ENCODE peak calls at places on chromosome 9, in five cellular contexts. H, P, A, I and F are unnamed samples. For H3K27me3, the result is how much of the 10 kb centered on the place peaks cover.

GRCh38 chr9:17772223-17772622 is 193.4 kb downstream of the SH3GL2 start:
- DNase-seq in H (no peak), P (no peak), A (no peak), I (no peak), F (no peak)

GRCh38 chr9:5958273-5958672 is 57.2 kb downstream of the RANBP6 start:
- DNase-seq in H (no peak), P (no peak), A (no peak), I (no peak), F (no peak)

GRCh38 chr9:90999425-91000397 is 198.1 kb downstream of the SYK start:
- DNase-seq in H (no peak), P (peak), A (no peak), I (no peak), F (no peak)

GRCh38 chr9:121637441-121638222 is 13.8 kb upstream of the DAB2IP start:
- DNase-seq in H (no peak), P (peak), A (peak), I (no peak), F (no peak)

GRCh38 chr9:8338249-8338721 is 538.7 kb upstream of the DMAC1 start:
- DNase-seq in H (no peak), P (peak), A (peak), I (no peak), F (no peak)

GRCh38 chr9:89372230-89372816 is 54.0 kb downstream of the SECISBP2 start:
- DNase-seq in H (peak), P (no peak), A (peak), I (no peak), F (no peak)

GRCh38 chr9:117266855-117267497 is 147.9 kb downstream of the ASTN2 start:
- DNase-seq in H (no peak), P (no peak), A (no peak), I (no peak), F (no peak)

GRCh38 chr9:38619556-38620447 is 594 bp downstream of the ANKRD18A start:
- DNase-seq in H (no peak), P (no peak), A (no peak), I (peak), F (peak)

GRCh38 chr9:117291223-117291622 is 123.6 kb downstream of the ASTN2 start:
- DNase-seq in H (no peak), P (no peak), A (no peak), I (no peak), F (no peak)

GRCh38 chr9:34501889-34502425 is 20.8 kb downstream of the ENHO start:
- DNase-seq in H (no peak), P (peak), A (no peak), I (no peak), F (no peak)

GRCh38 chr9:89448381-89448780 is 49.5 kb downstream of the SEMA4D start:
- DNase-seq in H (no peak), P (no peak), A (no peak), I (no peak), F (no peak)

GRCh38 chr9:117737721-117738226 is 33.6 kb downstream of the TLR4 start:
- DNase-seq in H (no peak), P (no peak), A (no peak), I (no peak), F (no peak)

GRCh38 chr9:123772967-123773366 is 157.0 kb downstream of the DENND1A start:
- DNase-seq in H (no peak), P (no peak), A (no peak), I (no peak), F (no peak)

GRCh38 chr9:81549500-81550206 is 139.7 kb downstream of the TLE1 start:
- DNase-seq in H (no peak), P (no peak), A (no peak), I (no peak), F (no peak)

GRCh38 chr9:3525088-3525835 is 539 bp downstream of the RFX3 start:
- DNase-seq in H (no peak), P (no peak), A (no peak), I (peak), F (no peak)

GRCh38 chr9:123421801-123422455 is 65.9 kb downstream of the CRB2 start:
- DNase-seq in H (no peak), P (no peak), A (no peak), I (no peak), F (peak)

GRCh38 chr9:127880143-127880542 is 2.7 kb upstream of the AK1 start:
- DNase-seq in H (no peak), P (no peak), A (no peak), I (no peak), F (no peak)

GRCh38 chr9:109302606-109303005 is 18.3 kb downstream of the EPB41L4B start:
- DNase-seq in H (no peak), P (no peak), A (no peak), I (no peak), F (no peak)

GRCh38 chr9:1055156-1055555 is 5.0 kb downstream of the DMRT2 start:
- DNase-seq in H (no peak), P (no peak), A (no peak), I (no peak), F (no peak)

GRCh38 chr9:124297915-124298645 is 40.3 kb downstream of the NEK6 start:
- DNase-seq in H (no peak), P (no peak), A (no peak), I (no peak), F (no peak)

GRCh38 chr9:16138961-16139441 is 586.2 kb downstream of the CCDC171 start:
- DNase-seq in H (no peak), P (peak), A (peak), I (no peak), F (no peak)

GRCh38 chr9:23582836-23583235 is 243.2 kb downstream of the ELAVL2 start:
- DNase-seq in H (no peak), P (no peak), A (no peak), I (no peak), F (no peak)

GRCh38 chr9:27436234-27436633 is 87.9 kb upstream of the IFNK start:
- DNase-seq in H (no peak), P (no peak), A (no peak), I (no peak), F (peak)

GRCh38 chr9:95436416-95436815 is 80.4 kb downstream of the PTCH1 start:
- DNase-seq in H (no peak), P (no peak), A (no peak), I (no peak), F (peak)

GRCh38 chr9:129671519-129671918 is 6.1 kb downstream of the PRRX2 start:
- DNase-seq in H (no peak), P (peak), A (no peak), I (no peak), F (no peak)

GRCh38 chr9:94718936-94719335 is 7.6 kb upstream of the AOPEP start:
- DNase-seq in H (no peak), P (no peak), A (no peak), I (no peak), F (peak)

GRCh38 chr9:72351538-72352453 is 13.2 kb downstream of the ZFAND5 start:
- DNase-seq in H (no peak), P (peak), A (peak), I (no peak), F (no peak)

GRCh38 chr9:37437010-37437409 is 14.5 kb downstream of the GRHPR start:
- DNase-seq in H (no peak), P (no peak), A (no peak), I (no peak), F (no peak)

GRCh38 chr9:6667633-6668280 is 22.2 kb upstream of the GLDC start:
- DNase-seq in H (no peak), P (peak), A (peak), I (no peak), F (no peak)

GRCh38 chr9:89494199-89494598 is 3.7 kb downstream of the SEMA4D start:
- DNase-seq in H (no peak), P (no peak), A (no peak), I (no peak), F (no peak)

GRCh38 chr9:93814561-93814960 is 140.6 kb downstream of the BARX1 start:
- DNase-seq in H (no peak), P (no peak), A (no peak), I (peak), F (no peak)

GRCh38 chr9:94869415-94869838 is 142.9 kb downstream of the AOPEP start:
- DNase-seq in H (no peak), P (peak), A (peak), I (peak), F (peak)

GRCh38 chr9:6703898-6704639 is 53.7 kb upstream of the KDM4C start:
- DNase-seq in H (peak), P (peak), A (peak), I (peak), F (peak)

GRCh38 chr9:25678147-25678666 is at the start of gene TUSC1:
- DNase-seq in H (peak), P (peak), A (peak), I (peak), F (peak)

GRCh38 chr9:94101169-94101853 is 17.0 kb downstream of the PTPDC1 start:
- DNase-seq in H (no peak), P (no peak), A (no peak), I (no peak), F (no peak)

GRCh38 chr9:70525553-70525952 is 111.1 kb upstream of the KLF9 start:
- DNase-seq in H (no peak), P (peak), A (no peak), I (no peak), F (no peak)

DNA sequence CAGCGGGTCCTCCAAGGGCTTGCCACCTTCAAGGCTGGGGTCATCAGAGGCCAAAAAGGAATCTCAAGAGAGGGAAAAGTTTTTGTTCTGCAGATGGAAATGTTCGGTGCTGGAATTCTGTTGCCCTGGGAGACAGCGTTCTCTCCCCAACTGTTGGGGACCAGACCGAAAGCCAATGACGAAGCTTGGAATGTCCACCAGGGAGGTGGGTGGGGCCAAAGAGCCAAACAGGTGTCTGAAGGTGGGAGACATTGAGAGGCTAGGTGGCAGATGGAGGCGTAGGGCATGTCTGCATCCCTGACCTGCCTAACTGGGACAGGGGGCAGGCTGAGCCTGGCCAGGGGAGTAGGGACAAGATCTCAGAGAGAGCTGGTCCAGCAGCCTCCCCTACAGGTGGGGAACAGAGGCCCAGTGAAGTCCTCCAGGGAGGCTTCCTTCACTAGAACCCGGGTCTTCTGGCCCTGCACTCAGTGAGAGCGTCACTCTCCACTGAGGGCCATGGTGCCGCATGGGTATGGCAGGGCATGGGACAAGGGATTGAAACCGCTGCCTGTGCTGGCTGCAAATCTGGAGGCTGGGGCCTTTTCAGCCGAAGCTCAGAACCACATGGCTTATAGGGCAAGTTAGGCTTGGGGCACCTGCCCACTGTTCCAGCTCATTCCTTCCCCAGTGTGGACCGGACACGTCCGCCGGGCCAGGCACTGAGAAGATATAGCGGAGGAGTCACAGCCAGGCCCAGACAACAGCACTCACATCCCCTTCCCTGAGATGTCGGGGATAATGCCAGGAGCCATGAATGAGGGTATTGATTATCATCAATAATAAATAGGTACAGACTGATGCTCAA is 5.0 kb upstream of the FAM78A start:
- DNase-seq in H (no peak), P (no peak), A (no peak), I (no peak), F (no peak)
- H3K27me3 ChIP-seq in H (under half), P (half or more), A (under half), I (under half), F (under half)

GRCh38 chr9:133869674-133870419 is 122.3 kb downstream of the VAV2 start:
- DNase-seq in H (no peak), P (no peak), A (no peak), I (no peak), F (no peak)
- H3K23ac ChIP-seq in H (peak), P (no peak), A (no peak), I (no peak), F (no peak)

GRCh38 chr9:21568484-21568883 is 86.4 kb upstream of the IFNE start:
- DNase-seq in H (no peak), P (no peak), A (no peak), I (no peak), F (no peak)

GRCh38 chr9:21570643-21571275 is 88.6 kb upstream of the IFNE start:
- DNase-seq in H (no peak), P (no peak), A (no peak), I (no peak), F (no peak)

GRCh38 chr9:21569721-21570120 is 87.6 kb upstream of the IFNE start:
- DNase-seq in H (no peak), P (no peak), A (no peak), I (no peak), F (no peak)

GRCh38 chr9:21565137-21565536 is 83.0 kb upstream of the IFNE start:
- DNase-seq in H (no peak), P (no peak), A (no peak), I (no peak), F (no peak)

GRCh38 chr9:21567926-21568325 is 85.8 kb upstream of the IFNE start:
- DNase-seq in H (no peak), P (no peak), A (no peak), I (no peak), F (no peak)
- H3K27me3 ChIP-seq in H (under half), P (under half), A (under half), I (under half), F (under half)

GRCh38 chr9:111900081-111900805 is 3.6 kb downstream of the UGCG start:
- DNase-seq in H (no peak), P (no peak), A (no peak), I (no peak), F (no peak)

GRCh38 chr9:111896942-111897830 is 572 bp downstream of the UGCG start:
- DNase-seq in H (no peak), P (no peak), A (no peak), I (peak), F (peak)

GRCh38 chr9:111897831-111898144 is 1.2 kb downstream of the UGCG start:
- DNase-seq in H (no peak), P (no peak), A (no peak), I (no peak), F (peak)

GRCh38 chr9:111898331-111899096 is 1.9 kb downstream of the UGCG start:
- DNase-seq in H (no peak), P (no peak), A (no peak), I (no peak), F (no peak)

DNA sequence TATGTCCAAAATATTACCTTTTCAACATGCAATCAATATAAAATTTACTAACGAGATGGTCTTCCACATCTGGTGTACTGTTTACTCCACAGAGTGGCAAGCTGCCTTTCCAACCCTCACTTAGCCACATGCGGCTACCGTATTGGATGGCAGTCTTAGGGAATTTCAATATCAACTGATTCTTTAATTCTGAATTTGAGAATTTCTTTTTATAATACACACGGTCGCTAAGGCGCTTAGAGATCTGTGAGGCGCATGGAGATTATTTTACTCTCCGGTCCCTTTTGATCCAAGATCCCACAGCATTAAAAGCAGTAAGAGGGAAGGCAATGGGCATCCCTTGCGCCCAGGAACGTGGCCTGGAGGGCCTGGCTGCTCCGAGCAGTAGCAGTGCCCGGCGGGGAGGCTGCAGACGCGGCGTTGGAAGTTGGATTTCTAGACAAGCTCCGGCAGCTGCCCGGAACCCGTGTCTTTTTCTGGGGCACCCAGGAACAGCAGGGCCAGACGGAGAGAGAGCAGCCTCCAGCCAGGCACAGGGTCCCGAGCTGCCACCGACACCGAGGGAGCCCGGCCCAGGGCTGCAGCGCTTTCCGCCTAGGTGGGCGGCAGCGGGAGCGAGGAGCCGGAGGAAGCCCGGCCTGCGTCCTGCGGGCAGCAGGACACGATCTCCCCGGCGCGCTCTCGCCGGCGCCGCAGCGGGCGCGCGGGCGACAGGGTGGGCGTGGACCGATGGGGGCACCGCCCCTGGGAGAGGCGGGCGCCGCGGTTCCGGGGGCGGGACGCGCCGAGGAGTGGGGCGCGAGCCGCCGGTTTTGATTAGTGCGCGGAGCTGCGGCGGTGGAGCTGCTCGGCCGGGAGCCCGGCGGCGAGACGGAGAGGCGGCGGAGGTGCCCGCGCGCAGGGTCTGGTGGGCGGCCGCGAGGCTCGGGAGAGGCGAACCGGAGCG is at the start of gene UGCG:
- DNase-seq in H (peak), P (peak), A (peak), I (peak), F (peak)
- H3K23ac ChIP-seq in H (peak), P (peak), A (peak), I (no peak), F (peak)

GRCh38 chr9:133604214-133604613 is 5.0 kb downstream of the FAM163B start:
- DNase-seq in H (no peak), P (no peak), A (no peak), I (no peak), F (no peak)
- H3K27me3 ChIP-seq in H (under half), P (half or more), A (half or more), I (under half), F (under half)

GRCh38 chr9:136095495-136096058 is 488 bp upstream of the NACC2 start:
- DNase-seq in H (peak), P (peak), A (peak), I (no peak), F (peak)

GRCh38 chr9:136098844-136099243 is 3.8 kb upstream of the NACC2 start:
- DNase-seq in H (no peak), P (no peak), A (no peak), I (no peak), F (no peak)

GRCh38 chr9:136099547-136099946 is 4.5 kb upstream of the NACC2 start:
- DNase-seq in H (no peak), P (no peak), A (no peak), I (no peak), F (no peak)

GRCh38 chr9:136096505-136097001 is 1.5 kb upstream of the NACC2 start:
- DNase-seq in H (no peak), P (no peak), A (no peak), I (no peak), F (no peak)

GRCh38 chr9:136098210-136098609 is 3.1 kb upstream of the NACC2 start:
- DNase-seq in H (no peak), P (no peak), A (no peak), I (no peak), F (no peak)
- H3K23ac ChIP-seq in H (no peak), P (no peak), A (no peak), I (no peak), F (no peak)

GRCh38 chr9:131818089-131818488 is 78.2 kb upstream of the RAPGEF1 start:
- DNase-seq in H (no peak), P (no peak), A (no peak), I (no peak), F (no peak)

GRCh38 chr9:131814714-131815113 is 74.8 kb upstream of the RAPGEF1 start:
- DNase-seq in H (no peak), P (no peak), A (no peak), I (no peak), F (no peak)

GRCh38 chr9:131815971-131816873 is 76.3 kb upstream of the RAPGEF1 start:
- DNase-seq in H (no peak), P (no peak), A (no peak), I (no peak), F (no peak)

GRCh38 chr9:131817627-131818026 is 77.8 kb upstream of the RAPGEF1 start:
- DNase-seq in H (no peak), P (no peak), A (no peak), I (no peak), F (no peak)

DNA sequence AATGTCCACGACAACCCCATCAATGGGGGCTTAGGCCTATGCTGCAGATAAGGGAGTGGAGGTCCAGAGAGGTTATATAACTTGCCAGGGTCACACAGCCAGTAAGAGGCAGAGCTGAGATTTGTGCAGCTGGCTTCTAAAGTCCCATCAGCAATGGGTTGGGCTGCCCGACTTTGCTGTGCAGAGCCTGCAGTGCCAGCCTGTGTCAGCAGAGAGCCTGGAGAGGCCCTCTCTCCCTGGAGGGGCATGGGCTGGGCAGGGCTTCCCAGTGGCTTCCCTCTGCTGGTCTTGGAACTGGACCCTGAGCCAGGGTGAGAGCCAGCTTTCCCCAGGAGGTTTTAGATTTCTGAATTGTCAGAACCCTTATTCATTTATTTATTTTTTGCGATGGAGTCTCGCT is 77.2 kb upstream of the RAPGEF1 start:
- DNase-seq in H (no peak), P (no peak), A (no peak), I (no peak), F (no peak)
- H3K27me3 ChIP-seq in H (under half), P (half or more), A (half or more), I (under half), F (under half)